ENCODE peak calls at places on chromosomes 12 and 14, in four cellular contexts. G, L, Q and O are unnamed samples.

GRCh38 chr12:28569698-28570411 is 379.6 kb downstream of the CCDC91 start:
- DNase-seq in G (no peak), L (peak; percentile 10), Q (no peak), O (no peak)

GRCh38 chr14:97491697-97492096 is 694.5 kb downstream of the VRK1 start:
- DNase-seq in G (no peak), L (no peak), Q (no peak), O (no peak)

GRCh38 chr12:43098078-43098477 is 453.9 kb downstream of the ADAMTS20 start:
- DNase-seq in G (no peak), L (no peak), Q (no peak), O (no peak)

GRCh38 chr12:126233625-126234024 is 1168.4 kb downstream of the AACS start:
- DNase-seq in G (no peak), L (no peak), Q (no peak), O (no peak)

GRCh38 chr14:102544745-102545460 is 35.3 kb upstream of the ANKRD9 start:
- DNase-seq in G (no peak), L (no peak), Q (peak; percentile 15), O (no peak)

GRCh38 chr14:103128631-103129300 is 5.5 kb downstream of the TNFAIP2 start:
- DNase-seq in G (no peak), L (no peak), Q (no peak), O (no peak)

GRCh38 chr12:76237086-76237701 is 111.0 kb downstream of the BBS10 start:
- DNase-seq in G (no peak), L (no peak), Q (no peak), O (no peak)

GRCh38 chr14:104979758-104980591 is 1.8 kb upstream of the AHNAK2 start:
- DNase-seq in G (peak; percentile 86), L (no peak), Q (no peak), O (no peak)

GRCh38 chr12:2797721-2798418 is 3.1 kb downstream of the FKBP4 start:
- DNase-seq in G (no peak), L (no peak), Q (no peak), O (no peak)

GRCh38 chr12:52524898-52525591 is 4.9 kb upstream of the KRT5 start:
- DNase-seq in G (no peak), L (no peak), Q (no peak), O (no peak)

GRCh38 chr14:24353551-24354529 is 14.0 kb upstream of the RIPK3 start:
- DNase-seq in G (no peak), L (no peak), Q (no peak), O (no peak)

GRCh38 chr12:120199595-120200306 is 1.2 kb downstream of the RPLP0 start:
- DNase-seq in G (no peak), L (peak; percentile 58), Q (no peak), O (peak; percentile 17)

GRCh38 chr12:24066865-24067264 is 117.4 kb upstream of the SOX5 start:
- DNase-seq in G (no peak), L (no peak), Q (no peak), O (no peak)

GRCh38 chr14:102969060-102969791 is 46.8 kb downstream of the AMN start:
- DNase-seq in G (no peak), L (no peak), Q (no peak), O (no peak)

GRCh38 chr14:80387563-80387981 is 176.3 kb upstream of the DIO2 start:
- DNase-seq in G (no peak), L (peak; percentile 19), Q (no peak), O (no peak)

GRCh38 chr12:52518574-52519469 is 1.4 kb downstream of the KRT5 start:
- DNase-seq in G (no peak), L (no peak), Q (no peak), O (no peak)

GRCh38 chr12:105967038-105967776 is 171.5 kb downstream of the NUAK1 start:
- DNase-seq in G (no peak), L (no peak), Q (no peak), O (no peak)

GRCh38 chr12:76957306-76957705 is 78.5 kb upstream of the CSRP2 start:
- DNase-seq in G (no peak), L (no peak), Q (no peak), O (no peak)

GRCh38 chr12:93573552-93574223 is 1.2 kb downstream of the SOCS2 start:
- DNase-seq in G (no peak), L (no peak), Q (peak; percentile 17), O (no peak)

GRCh38 chr14:99546230-99546879 is 57.7 kb downstream of the CCDC85C start:
- DNase-seq in G (no peak), L (no peak), Q (no peak), O (no peak)

GRCh38 chr12:123867141-123867540 is 105.0 kb downstream of the DNAH10 start:
- DNase-seq in G (no peak), L (no peak), Q (no peak), O (no peak)

GRCh38 chr12:96431067-96431466 is 30.8 kb upstream of the CDK17 start:
- DNase-seq in G (no peak), L (no peak), Q (no peak), O (no peak)

GRCh38 chr12:98399532-98399931 is 115.9 kb upstream of the TMPO start:
- DNase-seq in G (no peak), L (no peak), Q (peak; percentile 39), O (no peak)

GRCh38 chr12:130424858-130425697 is 87.4 kb downstream of the PIWIL1 start:
- DNase-seq in G (peak; percentile 49), L (no peak), Q (no peak), O (no peak)

GRCh38 chr14:105224845-105225585 is 23.3 kb upstream of the BTBD6 start:
- DNase-seq in G (no peak), L (no peak), Q (no peak), O (no peak)

GRCh38 chr12:96774501-96775256 is 132.4 kb upstream of the NEDD1 start:
- DNase-seq in G (no peak), L (no peak), Q (no peak), O (no peak)

GRCh38 chr14:75861161-75861621 is 120.6 kb downstream of the TGFB3 start:
- DNase-seq in G (no peak), L (no peak), Q (no peak), O (no peak)

GRCh38 chr14:92690171-92691011 is 58.0 kb downstream of the LGMN start:
- DNase-seq in G (no peak), L (peak; percentile 35), Q (no peak), O (no peak)

GRCh38 chr12:104873374-104873773 is 84.7 kb downstream of the SLC41A2 start:
- DNase-seq in G (no peak), L (no peak), Q (no peak), O (no peak)

GRCh38 chr12:49868952-49869815 is 26.3 kb upstream of the BCDIN3D start:
- DNase-seq in G (peak; percentile 84), L (peak; percentile 64), Q (no peak), O (no peak)
- H3K27me3 ChIP-seq in G (no peaks in the 10 kb centered on the region), L (no peaks in the 10 kb centered on the region), Q (no peaks in the 10 kb centered on the region), O (no peaks in the 10 kb centered on the region)

GRCh38 chr14:59275668-59276067 is 87.2 kb downstream of the DAAM1 start:
- DNase-seq in G (no peak), L (no peak), Q (peak; percentile 12), O (no peak)
- H3K27ac ChIP-seq in G (peak overlapping the region; percentile 86), L (peak overlapping the region; percentile 37), Q (peak overlapping the region; percentile 58), O (no peak overlapping the region)

DNA sequence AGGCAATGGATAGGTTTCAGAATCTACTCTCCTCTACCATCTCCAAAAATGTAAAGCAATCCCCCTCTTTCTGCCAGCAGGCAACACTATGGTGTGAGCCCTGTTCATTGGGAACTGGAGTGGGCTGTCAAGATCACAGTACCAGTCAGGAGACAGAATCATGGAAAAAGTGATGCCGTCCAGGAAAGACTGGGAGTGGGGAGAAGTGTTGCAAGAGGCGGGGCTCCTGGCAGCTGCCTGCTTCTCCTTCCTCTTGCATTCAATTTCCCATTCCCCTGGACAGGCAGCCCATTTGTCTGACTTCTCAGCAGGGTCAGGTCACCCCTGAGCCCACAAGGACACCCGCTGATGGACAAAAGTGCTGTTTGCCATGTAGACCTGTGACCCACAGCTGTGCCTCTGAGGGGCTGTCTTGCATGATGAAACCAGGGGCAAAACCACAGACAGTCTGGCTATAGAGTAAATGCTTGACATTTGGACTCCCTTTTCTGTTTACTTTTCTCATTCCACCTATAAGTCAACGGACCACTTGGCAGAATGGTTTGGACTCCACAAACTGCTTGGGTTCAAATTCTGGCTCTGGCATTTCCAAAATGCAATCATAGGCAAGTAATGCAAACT is 30.1 kb upstream of the RPH3A start:
- DNase-seq in G (no peak), L (no peak), Q (no peak), O (no peak)
- H3K27me3 ChIP-seq in G (peaks cover 10% of the 10 kb centered on the region), L (no peaks in the 10 kb centered on the region), Q (peaks cover 12% of the 10 kb centered on the region), O (no peaks in the 10 kb centered on the region)

DNA sequence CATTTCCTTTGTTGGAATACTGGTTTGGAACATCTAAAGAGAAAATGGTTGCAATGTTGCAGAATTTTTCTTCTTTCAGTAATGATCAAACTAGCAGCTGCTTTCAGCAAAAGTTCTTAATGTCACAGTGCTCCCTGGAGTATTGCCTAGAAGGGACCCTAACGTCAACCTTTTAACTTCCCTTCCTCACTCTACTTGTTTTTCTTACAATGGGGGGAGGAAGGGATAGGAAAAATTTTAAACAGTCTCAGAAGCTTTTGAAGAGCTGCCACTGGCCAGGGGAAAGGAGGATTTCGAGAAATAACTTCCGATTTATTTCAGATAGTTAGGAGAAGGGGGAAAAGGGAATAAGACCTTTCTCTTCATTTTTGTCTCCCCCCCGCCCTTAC is 521.7 kb downstream of the MED13L start:
- DNase-seq in G (no peak), L (no peak), Q (no peak), O (no peak)
- H3K27ac ChIP-seq in G (peak overlapping the region; percentile 72), L (no peak overlapping the region), Q (no peak overlapping the region), O (no peak overlapping the region)